ENCODE peak calls at places on chromosomes 12 and 14, in ten cellular contexts. One of them, this sample, is unnamed.
A peak's percentile ranks its signal among the peaks of the same experiment; 100 is the strongest.

GRCh38 chr14:63448841-63449240 is 94.3 kb downstream of the PPP2R5E start:
- DNase-seq in breast epithelium: no peak
- DNase-seq in K562: no peak
- DNase-seq in aorta: no peak
- DNase-seq in kidney epithelial cell: no peak
- DNase-seq in ascending aorta: no peak
- DNase-seq in AG09309: no peak
- DNase-seq in fibroblast of mammary gland: no peak
- DNase-seq in CD4-positive, CD25-positive, alpha-beta regulatory T cell: no peak
- DNase-seq in NT2/D1: no peak
- DNase-seq in this sample: no peak

GRCh38 chr14:74488788-74489397 is 4.2 kb downstream of the NPC2 start:
- DNase-seq in breast epithelium: no peak
- DNase-seq in K562: no peak
- DNase-seq in aorta: no peak
- DNase-seq in kidney epithelial cell: peak; percentile 51
- DNase-seq in ascending aorta: no peak
- DNase-seq in AG09309: no peak
- DNase-seq in fibroblast of mammary gland: peak; percentile 80
- DNase-seq in CD4-positive, CD25-positive, alpha-beta regulatory T cell: no peak
- DNase-seq in NT2/D1: no peak
- DNase-seq in this sample: no peak

GRCh38 chr12:5073054-5073453 is 29.4 kb downstream of the KCNA5 start:
- DNase-seq in breast epithelium: no peak
- DNase-seq in K562: peak; percentile 18
- DNase-seq in aorta: no peak
- DNase-seq in kidney epithelial cell: no peak
- DNase-seq in ascending aorta: no peak
- DNase-seq in AG09309: no peak
- DNase-seq in fibroblast of mammary gland: no peak
- DNase-seq in CD4-positive, CD25-positive, alpha-beta regulatory T cell: no peak
- DNase-seq in NT2/D1: no peak
- DNase-seq in this sample: no peak

GRCh38 chr12:54220092-54220557 is 31.3 kb upstream of the SMUG1 start:
- DNase-seq in breast epithelium: peak; percentile 40
- DNase-seq in K562: peak; percentile 78
- DNase-seq in aorta: peak; percentile 87
- DNase-seq in kidney epithelial cell: no peak
- DNase-seq in ascending aorta: no peak
- DNase-seq in AG09309: peak; percentile 40
- DNase-seq in fibroblast of mammary gland: peak; percentile 86
- DNase-seq in CD4-positive, CD25-positive, alpha-beta regulatory T cell: peak; percentile 47
- DNase-seq in NT2/D1: peak; percentile 58
- DNase-seq in this sample: peak; percentile 83

GRCh38 chr14:36513451-36514277 is 6.4 kb downstream of the NKX2-1 start:
- DNase-seq in breast epithelium: no peak
- DNase-seq in K562: no peak
- DNase-seq in aorta: no peak
- DNase-seq in kidney epithelial cell: no peak
- DNase-seq in ascending aorta: no peak
- DNase-seq in AG09309: no peak
- DNase-seq in fibroblast of mammary gland: no peak
- DNase-seq in CD4-positive, CD25-positive, alpha-beta regulatory T cell: no peak
- DNase-seq in NT2/D1: no peak
- DNase-seq in this sample: no peak

GRCh38 chr14:50532502-50533313 is at the start of gene MAP4K5:
- DNase-seq in breast epithelium: peak; percentile 86
- DNase-seq in K562: peak; percentile 82
- DNase-seq in aorta: peak; percentile 97
- DNase-seq in kidney epithelial cell: no peak
- DNase-seq in ascending aorta: peak; percentile 61
- DNase-seq in AG09309: peak; percentile 49
- DNase-seq in fibroblast of mammary gland: peak; percentile 86
- DNase-seq in CD4-positive, CD25-positive, alpha-beta regulatory T cell: peak; percentile 82
- DNase-seq in NT2/D1: peak; percentile 73
- DNase-seq in this sample: peak; percentile 86

GRCh38 chr12:6049587-6049986 is 74.9 kb downstream of the VWF start:
- DNase-seq in breast epithelium: no peak
- DNase-seq in K562: no peak
- DNase-seq in aorta: peak; percentile 28
- DNase-seq in kidney epithelial cell: no peak
- DNase-seq in ascending aorta: no peak
- DNase-seq in AG09309: no peak
- DNase-seq in fibroblast of mammary gland: peak; percentile 38
- DNase-seq in CD4-positive, CD25-positive, alpha-beta regulatory T cell: no peak
- DNase-seq in NT2/D1: no peak
- DNase-seq in this sample: no peak

GRCh38 chr14:35197015-35197414 is 74.7 kb downstream of the PRORP start:
- DNase-seq in breast epithelium: no peak
- DNase-seq in K562: no peak
- DNase-seq in aorta: no peak
- DNase-seq in kidney epithelial cell: no peak
- DNase-seq in ascending aorta: no peak
- DNase-seq in AG09309: no peak
- DNase-seq in fibroblast of mammary gland: peak; percentile 68
- DNase-seq in CD4-positive, CD25-positive, alpha-beta regulatory T cell: no peak
- DNase-seq in NT2/D1: no peak
- DNase-seq in this sample: no peak

GRCh38 chr12:62799766-62800406 is 135.1 kb downstream of the PPM1H start:
- DNase-seq in breast epithelium: no peak
- DNase-seq in K562: no peak
- DNase-seq in aorta: no peak
- DNase-seq in kidney epithelial cell: no peak
- DNase-seq in ascending aorta: no peak
- DNase-seq in AG09309: no peak
- DNase-seq in fibroblast of mammary gland: no peak
- DNase-seq in CD4-positive, CD25-positive, alpha-beta regulatory T cell: no peak
- DNase-seq in NT2/D1: no peak
- DNase-seq in this sample: no peak

GRCh38 chr12:47274725-47275124 is 195.0 kb upstream of the AMIGO2 start:
- DNase-seq in breast epithelium: no peak
- DNase-seq in K562: no peak
- DNase-seq in aorta: no peak
- DNase-seq in kidney epithelial cell: no peak
- DNase-seq in ascending aorta: no peak
- DNase-seq in AG09309: no peak
- DNase-seq in fibroblast of mammary gland: no peak
- DNase-seq in CD4-positive, CD25-positive, alpha-beta regulatory T cell: no peak
- DNase-seq in NT2/D1: no peak
- DNase-seq in this sample: no peak

GRCh38 chr14:71780822-71781221 is 151.4 kb upstream of the RGS6 start:
- DNase-seq in breast epithelium: no peak
- DNase-seq in K562: no peak
- DNase-seq in aorta: no peak
- DNase-seq in kidney epithelial cell: no peak
- DNase-seq in ascending aorta: no peak
- DNase-seq in AG09309: no peak
- DNase-seq in fibroblast of mammary gland: no peak
- DNase-seq in CD4-positive, CD25-positive, alpha-beta regulatory T cell: no peak
- DNase-seq in NT2/D1: no peak
- DNase-seq in this sample: no peak

GRCh38 chr14:90726656-90727055 is 89.6 kb downstream of the TTC7B start:
- DNase-seq in breast epithelium: peak; percentile 55
- DNase-seq in K562: no peak
- DNase-seq in aorta: no peak
- DNase-seq in kidney epithelial cell: no peak
- DNase-seq in ascending aorta: no peak
- DNase-seq in AG09309: no peak
- DNase-seq in fibroblast of mammary gland: peak; percentile 63
- DNase-seq in CD4-positive, CD25-positive, alpha-beta regulatory T cell: no peak
- DNase-seq in NT2/D1: peak; percentile 5
- DNase-seq in this sample: no peak

GRCh38 chr12:14373202-14373601 is 7.7 kb downstream of the ATF7IP start:
- DNase-seq in breast epithelium: no peak
- DNase-seq in K562: no peak
- DNase-seq in aorta: no peak
- DNase-seq in kidney epithelial cell: no peak
- DNase-seq in ascending aorta: no peak
- DNase-seq in AG09309: peak; percentile 17
- DNase-seq in fibroblast of mammary gland: peak; percentile 71
- DNase-seq in CD4-positive, CD25-positive, alpha-beta regulatory T cell: no peak
- DNase-seq in NT2/D1: no peak
- DNase-seq in this sample: no peak

GRCh38 chr12:124352839-124353238 is 57.9 kb downstream of the RFLNA start:
- DNase-seq in breast epithelium: no peak
- DNase-seq in K562: peak; percentile 67
- DNase-seq in aorta: no peak
- DNase-seq in kidney epithelial cell: no peak
- DNase-seq in ascending aorta: no peak
- DNase-seq in AG09309: no peak
- DNase-seq in fibroblast of mammary gland: peak; percentile 64
- DNase-seq in CD4-positive, CD25-positive, alpha-beta regulatory T cell: no peak
- DNase-seq in NT2/D1: no peak
- DNase-seq in this sample: no peak

GRCh38 chr14:91170504-91171121 is 56.7 kb downstream of the DGLUCY start:
- DNase-seq in breast epithelium: no peak
- DNase-seq in K562: no peak
- DNase-seq in aorta: no peak
- DNase-seq in kidney epithelial cell: no peak
- DNase-seq in ascending aorta: no peak
- DNase-seq in AG09309: no peak
- DNase-seq in fibroblast of mammary gland: no peak
- DNase-seq in CD4-positive, CD25-positive, alpha-beta regulatory T cell: no peak
- DNase-seq in NT2/D1: no peak
- DNase-seq in this sample: no peak

DNA sequence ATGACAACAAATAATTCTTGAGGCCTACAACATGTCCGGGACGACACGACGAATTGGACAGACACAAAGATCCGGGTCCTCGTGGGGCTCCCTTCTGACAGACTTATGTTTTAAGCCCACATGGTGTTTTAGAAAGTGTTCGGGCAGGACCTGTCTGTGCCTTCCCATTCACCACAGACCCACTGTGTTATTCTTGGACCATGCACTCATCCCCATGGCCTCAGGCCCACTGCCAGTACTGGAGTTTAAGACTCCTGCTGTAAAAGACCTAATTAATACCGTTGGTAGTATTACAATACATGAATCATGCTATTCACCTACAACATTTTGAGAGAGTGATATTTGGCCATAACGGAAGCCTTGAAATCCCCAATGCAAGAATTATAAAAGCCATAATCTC is 20.0 kb downstream of the SLC15A4 start:
- DNase-seq in breast epithelium: no peak
- DNase-seq in K562: no peak
- DNase-seq in aorta: no peak
- DNase-seq in kidney epithelial cell: no peak
- DNase-seq in ascending aorta: no peak
- DNase-seq in AG09309: no peak
- DNase-seq in fibroblast of mammary gland: no peak
- DNase-seq in CD4-positive, CD25-positive, alpha-beta regulatory T cell: no peak
- DNase-seq in NT2/D1: no peak
- DNase-seq in this sample: no peak
- H3K4me3 ChIP-seq in breast epithelium: no peak overlapping the region
- H3K4me3 ChIP-seq in K562: no peak overlapping the region
- H3K4me3 ChIP-seq in aorta: no peak overlapping the region
- H3K4me3 ChIP-seq in kidney epithelial cell: no peak overlapping the region
- H3K4me3 ChIP-seq in ascending aorta: no peak overlapping the region
- H3K4me3 ChIP-seq in AG09309: no peak overlapping the region
- H3K4me3 ChIP-seq in fibroblast of mammary gland: no peak overlapping the region
- H3K4me3 ChIP-seq in CD4-positive, CD25-positive, alpha-beta regulatory T cell: no peak overlapping the region
- H3K4me3 ChIP-seq in NT2/D1: no peak overlapping the region
- H3K4me3 ChIP-seq in this sample: no peak overlapping the region

GRCh38 chr14:88327497-88327896 is 4.4 kb upstream of the KCNK10 start:
- DNase-seq in breast epithelium: no peak
- DNase-seq in K562: no peak
- DNase-seq in aorta: no peak
- DNase-seq in kidney epithelial cell: no peak
- DNase-seq in ascending aorta: no peak
- DNase-seq in AG09309: no peak
- DNase-seq in fibroblast of mammary gland: no peak
- DNase-seq in CD4-positive, CD25-positive, alpha-beta regulatory T cell: no peak
- DNase-seq in NT2/D1: no peak
- DNase-seq in this sample: no peak

GRCh38 chr14:88323086-88323519 is at the start of gene KCNK10:
- DNase-seq in breast epithelium: no peak
- DNase-seq in K562: no peak
- DNase-seq in aorta: no peak
- DNase-seq in kidney epithelial cell: no peak
- DNase-seq in ascending aorta: no peak
- DNase-seq in AG09309: no peak
- DNase-seq in fibroblast of mammary gland: no peak
- DNase-seq in CD4-positive, CD25-positive, alpha-beta regulatory T cell: no peak
- DNase-seq in NT2/D1: no peak
- DNase-seq in this sample: peak; percentile 7

GRCh38 chr14:88325883-88326282 is 2.8 kb upstream of the KCNK10 start:
- DNase-seq in breast epithelium: no peak
- DNase-seq in K562: no peak
- DNase-seq in aorta: no peak
- DNase-seq in kidney epithelial cell: no peak
- DNase-seq in ascending aorta: no peak
- DNase-seq in AG09309: no peak
- DNase-seq in fibroblast of mammary gland: no peak
- DNase-seq in CD4-positive, CD25-positive, alpha-beta regulatory T cell: no peak
- DNase-seq in NT2/D1: no peak
- DNase-seq in this sample: no peak

GRCh38 chr14:88323520-88324199 is 591 bp upstream of the KCNK10 start:
- DNase-seq in breast epithelium: no peak
- DNase-seq in K562: no peak
- DNase-seq in aorta: no peak
- DNase-seq in kidney epithelial cell: no peak
- DNase-seq in ascending aorta: no peak
- DNase-seq in AG09309: no peak
- DNase-seq in fibroblast of mammary gland: peak; percentile 4
- DNase-seq in CD4-positive, CD25-positive, alpha-beta regulatory T cell: no peak
- DNase-seq in NT2/D1: no peak
- DNase-seq in this sample: peak; percentile 23

GRCh38 chr14:88326352-88327103 is 3.5 kb upstream of the KCNK10 start:
- DNase-seq in breast epithelium: no peak
- DNase-seq in K562: no peak
- DNase-seq in aorta: no peak
- DNase-seq in kidney epithelial cell: no peak
- DNase-seq in ascending aorta: no peak
- DNase-seq in AG09309: no peak
- DNase-seq in fibroblast of mammary gland: no peak
- DNase-seq in CD4-positive, CD25-positive, alpha-beta regulatory T cell: no peak
- DNase-seq in NT2/D1: no peak
- DNase-seq in this sample: no peak
- H3K4me3 ChIP-seq in breast epithelium: no peak overlapping the region
- H3K4me3 ChIP-seq in K562: no peak overlapping the region
- H3K4me3 ChIP-seq in aorta: no peak overlapping the region
- H3K4me3 ChIP-seq in kidney epithelial cell: no peak overlapping the region
- H3K4me3 ChIP-seq in ascending aorta: no peak overlapping the region
- H3K4me3 ChIP-seq in AG09309: no peak overlapping the region
- H3K4me3 ChIP-seq in fibroblast of mammary gland: no peak overlapping the region
- H3K4me3 ChIP-seq in CD4-positive, CD25-positive, alpha-beta regulatory T cell: no peak overlapping the region
- H3K4me3 ChIP-seq in NT2/D1: peak overlapping the region; percentile 31
- H3K4me3 ChIP-seq in this sample: no peak overlapping the region

GRCh38 chr12:96347130-96347699 is 53.0 kb downstream of the CDK17 start:
- DNase-seq in breast epithelium: no peak
- DNase-seq in K562: no peak
- DNase-seq in aorta: no peak
- DNase-seq in kidney epithelial cell: no peak
- DNase-seq in ascending aorta: no peak
- DNase-seq in AG09309: no peak
- DNase-seq in fibroblast of mammary gland: no peak
- DNase-seq in CD4-positive, CD25-positive, alpha-beta regulatory T cell: no peak
- DNase-seq in NT2/D1: no peak
- DNase-seq in this sample: no peak
- H3K4me3 ChIP-seq in breast epithelium: peak overlapping the region; percentile 8
- H3K4me3 ChIP-seq in K562: no peak overlapping the region
- H3K4me3 ChIP-seq in aorta: no peak overlapping the region
- H3K4me3 ChIP-seq in kidney epithelial cell: no peak overlapping the region
- H3K4me3 ChIP-seq in ascending aorta: peak overlapping the region; percentile 52
- H3K4me3 ChIP-seq in AG09309: no peak overlapping the region
- H3K4me3 ChIP-seq in fibroblast of mammary gland: no peak overlapping the region
- H3K4me3 ChIP-seq in CD4-positive, CD25-positive, alpha-beta regulatory T cell: peak overlapping the region; percentile 39
- H3K4me3 ChIP-seq in NT2/D1: no peak overlapping the region
- H3K4me3 ChIP-seq in this sample: no peak overlapping the region

GRCh38 chr12:21771311-21771710 is 3.2 kb downstream of the KCNJ8 start:
- DNase-seq in breast epithelium: no peak
- DNase-seq in K562: no peak
- DNase-seq in aorta: no peak
- DNase-seq in kidney epithelial cell: no peak
- DNase-seq in ascending aorta: no peak
- DNase-seq in AG09309: no peak
- DNase-seq in fibroblast of mammary gland: peak; percentile 61
- DNase-seq in CD4-positive, CD25-positive, alpha-beta regulatory T cell: no peak
- DNase-seq in NT2/D1: no peak
- DNase-seq in this sample: no peak
- H3K4me3 ChIP-seq in breast epithelium: no peak overlapping the region
- H3K4me3 ChIP-seq in K562: no peak overlapping the region
- H3K4me3 ChIP-seq in aorta: no peak overlapping the region
- H3K4me3 ChIP-seq in kidney epithelial cell: no peak overlapping the region
- H3K4me3 ChIP-seq in ascending aorta: no peak overlapping the region
- H3K4me3 ChIP-seq in AG09309: no peak overlapping the region
- H3K4me3 ChIP-seq in fibroblast of mammary gland: no peak overlapping the region
- H3K4me3 ChIP-seq in CD4-positive, CD25-positive, alpha-beta regulatory T cell: no peak overlapping the region
- H3K4me3 ChIP-seq in NT2/D1: no peak overlapping the region
- H3K4me3 ChIP-seq in this sample: no peak overlapping the region

This sample was measured in HAP-1.